ENCODE peak calls at places on chromosome 7, in four cellular contexts. T, M, C and R are unnamed samples.

GRCh38 chr7:43296306-43296705 is 183.9 kb downstream of the HECW1 start:
- DNase-seq in T (peak), M (peak), C (no peak), R (peak)

GRCh38 chr7:81234896-81235295 is 316.0 kb upstream of the SEMA3C start:
- DNase-seq in T (no peak), M (no peak), C (no peak), R (no peak)

GRCh38 chr7:121397832-121398231 is 1.7 kb upstream of the FAM3C start:
- DNase-seq in T (no peak), M (no peak), C (no peak), R (peak)

GRCh38 chr7:112587504-112587903 is 106.7 kb downstream of the LSMEM1 start:
- DNase-seq in T (no peak), M (no peak), C (no peak), R (no peak)

GRCh38 chr7:130118801-130119200 is 48.5 kb downstream of the KLHDC10 start:
- DNase-seq in T (no peak), M (no peak), C (no peak), R (no peak)

GRCh38 chr7:107891619-107892366 is 810 bp downstream of the DLD start:
- DNase-seq in T (no peak), M (peak), C (no peak), R (peak)

GRCh38 chr7:102451371-102452054 is 13.2 kb downstream of the ALKBH4 start:
- DNase-seq in T (peak), M (peak), C (no peak), R (no peak)

GRCh38 chr7:25849361-25850184 is 302.4 kb upstream of the NFE2L3 start:
- DNase-seq in T (peak), M (peak), C (no peak), R (peak)

GRCh38 chr7:20164420-20165145 is 52.6 kb downstream of the MACC1 start:
- DNase-seq in T (no peak), M (no peak), C (no peak), R (no peak)

GRCh38 chr7:55550010-55550409 is 22.3 kb downstream of the VOPP1 start:
- DNase-seq in T (no peak), M (no peak), C (no peak), R (peak)

GRCh38 chr7:27689045-27689877 is 26.6 kb upstream of the HIBADH start:
- DNase-seq in T (peak), M (peak), C (no peak), R (no peak)

GRCh38 chr7:108455833-108456677 is at the start of gene NRCAM:
- DNase-seq in T (no peak), M (peak), C (no peak), R (peak)

GRCh38 chr7:2968176-2968575 is 75.5 kb downstream of the CARD11 start:
- DNase-seq in T (no peak), M (no peak), C (no peak), R (no peak)

GRCh38 chr7:120171406-120171805 is 101.6 kb upstream of the KCND2 start:
- DNase-seq in T (no peak), M (no peak), C (no peak), R (no peak)

GRCh38 chr7:108455524-108455832 is 758 bp downstream of the NRCAM start:
- DNase-seq in T (no peak), M (no peak), C (no peak), R (no peak)

GRCh38 chr7:120780938-120781337 is 77.0 kb downstream of the TSPAN12 start:
- DNase-seq in T (no peak), M (no peak), C (no peak), R (no peak)

GRCh38 chr7:115135769-115136410 is 214.0 kb downstream of the MDFIC start:
- DNase-seq in T (peak), M (no peak), C (no peak), R (no peak)

GRCh38 chr7:92834661-92835139 is 1.7 kb downstream of the CDK6 start:
- DNase-seq in T (no peak), M (peak), C (no peak), R (peak)

GRCh38 chr7:14197280-14197679 is 207.8 kb upstream of the ETV1 start:
- DNase-seq in T (no peak), M (no peak), C (no peak), R (no peak)

GRCh38 chr7:123992913-123993518 is 39.9 kb downstream of the TMEM229A start:
- DNase-seq in T (no peak), M (no peak), C (no peak), R (no peak)

GRCh38 chr7:134778941-134779740 is at the start of gene CALD1:
- DNase-seq in T (peak), M (no peak), C (no peak), R (peak)

GRCh38 chr7:1248459-1249131 is 15.9 kb downstream of the UNCX start:
- DNase-seq in T (no peak), M (no peak), C (no peak), R (no peak)

GRCh38 chr7:151552352-151553028 is 32.8 kb upstream of the RHEB start:
- DNase-seq in T (no peak), M (no peak), C (no peak), R (no peak)
- TF ChIP-seq KDM1A in T (no peak), M (no peak), C (no peak), R (no peak)

GRCh38 chr7:70480913-70481579 is 650.9 kb upstream of the GALNT17 start:
- DNase-seq in T (no peak), M (no peak), C (no peak), R (no peak)
- TF ChIP-seq KDM1A in T (no peak), M (no peak), C (no peak), R (no peak)

DNA sequence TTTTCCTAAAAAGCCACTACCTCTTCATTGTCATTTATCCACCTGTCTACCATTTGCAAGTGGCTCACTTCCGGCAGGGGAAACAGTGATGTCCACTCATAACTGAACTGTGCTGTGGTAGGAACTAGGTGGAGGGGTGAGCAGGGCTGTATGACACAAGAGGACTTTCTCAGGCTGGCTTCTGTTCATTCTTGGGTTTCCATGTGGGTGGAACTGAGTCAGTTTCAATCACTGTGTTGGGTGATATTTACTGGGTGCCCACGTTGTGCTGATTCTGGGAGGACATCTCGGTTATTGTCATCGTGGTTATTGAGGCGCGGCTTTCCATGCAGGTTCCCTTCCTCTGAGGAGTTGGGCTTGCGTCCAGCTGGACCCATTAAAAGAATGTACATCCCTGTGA is 38.8 kb downstream of the RAMP3 start:
- DNase-seq in T (no peak), M (no peak), C (peak), R (no peak)
- TF ChIP-seq KDM1A in T (no peak), M (no peak), C (no peak), R (no peak)

GRCh38 chr7:29254663-29255062 is 60.1 kb downstream of the CHN2 start:
- DNase-seq in T (no peak), M (no peak), C (no peak), R (peak)
- TF ChIP-seq KDM1A in T (no peak), M (no peak), C (no peak), R (no peak)

GRCh38 chr7:131202451-131202850 is 125.2 kb upstream of the MKLN1 start:
- DNase-seq in T (no peak), M (no peak), C (no peak), R (no peak)

GRCh38 chr7:131194070-131194865 is 133.4 kb upstream of the MKLN1 start:
- DNase-seq in T (no peak), M (no peak), C (no peak), R (no peak)

GRCh38 chr7:131197920-131198610 is 129.6 kb upstream of the MKLN1 start:
- DNase-seq in T (no peak), M (no peak), C (no peak), R (no peak)

DNA sequence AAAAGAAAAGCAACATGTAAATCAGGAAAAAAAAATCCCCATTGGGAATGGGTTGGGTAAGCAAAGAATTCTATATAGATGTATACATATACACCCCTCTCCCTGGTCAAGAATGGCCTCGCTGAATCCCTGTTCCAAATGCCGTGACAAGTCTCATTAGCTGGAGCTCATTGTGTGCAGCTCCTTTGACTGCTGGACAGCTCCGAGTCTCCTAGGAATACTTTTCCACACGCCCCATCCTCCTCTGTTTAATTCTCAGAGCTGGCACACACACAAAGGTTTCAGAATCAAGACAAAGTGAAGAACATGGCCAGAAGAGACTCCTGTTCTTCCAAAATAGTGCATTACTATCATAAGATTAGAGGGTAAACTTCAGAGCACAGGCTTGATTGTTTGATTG is 130.9 kb upstream of the MKLN1 start:
- DNase-seq in T (no peak), M (no peak), C (no peak), R (no peak)
- TF ChIP-seq KDM1A in T (no peak), M (no peak), C (no peak), R (no peak)

DNA sequence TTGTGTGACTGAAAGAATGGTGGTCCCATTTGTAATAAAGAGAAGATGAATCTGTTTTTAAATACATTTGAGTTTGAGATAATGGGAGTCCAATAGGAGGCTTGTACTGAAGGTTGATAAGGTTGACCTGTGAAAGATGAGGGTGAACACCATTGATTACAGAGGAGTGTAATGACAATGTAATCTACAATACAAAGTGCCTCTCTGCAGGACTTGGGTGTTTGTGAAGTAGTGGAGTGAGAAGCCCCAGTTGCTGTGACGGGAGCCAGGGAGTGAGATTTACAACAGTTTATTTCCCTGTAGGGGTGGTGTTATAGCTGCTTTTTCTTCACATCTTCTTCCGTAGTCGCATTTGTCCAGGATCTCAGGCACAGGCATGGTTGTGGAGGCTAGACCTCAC is 189.9 kb downstream of the EXOC4 start:
- DNase-seq in T (no peak), M (no peak), C (no peak), R (no peak)
- TF ChIP-seq KDM1A in T (no peak), M (no peak), C (no peak), R (no peak)